ENCODE peak calls at places on chromosomes 13 and 19, in four cellular contexts. One of them, this sample, is unnamed.

GRCh38 chr13:43272866-43273265 is 249.5 kb downstream of the DNAJC15 start:
- DNase-seq in CD4-positive, alpha-beta T cell: no peak
- DNase-seq in Peyer's patch: no peak
- DNase-seq in fibroblast of lung: no peak
- DNase-seq in this sample: no peak

GRCh38 chr19:37519890-37520289 is 13.2 kb downstream of the ZNF793 start:
- DNase-seq in CD4-positive, alpha-beta T cell: no peak
- DNase-seq in Peyer's patch: no peak
- DNase-seq in fibroblast of lung: peak
- DNase-seq in this sample: no peak

GRCh38 chr19:1206733-1207301 is 1.2 kb downstream of the STK11 start:
- DNase-seq in CD4-positive, alpha-beta T cell: no peak
- DNase-seq in Peyer's patch: peak
- DNase-seq in fibroblast of lung: no peak
- DNase-seq in this sample: peak

GRCh38 chr19:4776436-4777205 is 14.9 kb upstream of the FEM1A start:
- DNase-seq in CD4-positive, alpha-beta T cell: no peak
- DNase-seq in Peyer's patch: no peak
- DNase-seq in fibroblast of lung: no peak
- DNase-seq in this sample: no peak

GRCh38 chr13:110713981-110714797 is 689 bp downstream of the ING1 start:
- DNase-seq in CD4-positive, alpha-beta T cell: peak
- DNase-seq in Peyer's patch: peak
- DNase-seq in fibroblast of lung: peak
- DNase-seq in this sample: peak

GRCh38 chr13:65914707-65915106 is 1315.4 kb downstream of the PCDH9 start:
- DNase-seq in CD4-positive, alpha-beta T cell: no peak
- DNase-seq in Peyer's patch: no peak
- DNase-seq in fibroblast of lung: peak
- DNase-seq in this sample: no peak

GRCh38 chr19:47765522-47766358 is 12.8 kb upstream of the SELENOW start:
- DNase-seq in CD4-positive, alpha-beta T cell: peak
- DNase-seq in Peyer's patch: no peak
- DNase-seq in fibroblast of lung: peak
- DNase-seq in this sample: peak

GRCh38 chr19:13281567-13282291 is 131.5 kb downstream of the IER2 start:
- DNase-seq in CD4-positive, alpha-beta T cell: no peak
- DNase-seq in Peyer's patch: no peak
- DNase-seq in fibroblast of lung: no peak
- DNase-seq in this sample: no peak

GRCh38 chr13:100648354-100648753 is 26.2 kb downstream of the TMTC4 start:
- DNase-seq in CD4-positive, alpha-beta T cell: no peak
- DNase-seq in Peyer's patch: no peak
- DNase-seq in fibroblast of lung: no peak
- DNase-seq in this sample: no peak

GRCh38 chr19:1171755-1172352 is 2.2 kb downstream of the SBNO2 start:
- DNase-seq in CD4-positive, alpha-beta T cell: no peak
- DNase-seq in Peyer's patch: no peak
- DNase-seq in fibroblast of lung: no peak
- DNase-seq in this sample: no peak

GRCh38 chr13:24271611-24272451 is 37.5 kb upstream of the C1QTNF9 start:
- DNase-seq in CD4-positive, alpha-beta T cell: peak
- DNase-seq in Peyer's patch: peak
- DNase-seq in fibroblast of lung: peak
- DNase-seq in this sample: peak

GRCh38 chr13:61756031-61756430 is 340.4 kb upstream of the PCDH20 start:
- DNase-seq in CD4-positive, alpha-beta T cell: no peak
- DNase-seq in Peyer's patch: no peak
- DNase-seq in fibroblast of lung: no peak
- DNase-seq in this sample: no peak

GRCh38 chr13:21237081-21237480 is 60.6 kb downstream of the MRPL57 start:
- DNase-seq in CD4-positive, alpha-beta T cell: no peak
- DNase-seq in Peyer's patch: no peak
- DNase-seq in fibroblast of lung: no peak
- DNase-seq in this sample: no peak

GRCh38 chr13:82636119-82636518 is 1246.2 kb downstream of the SLITRK1 start:
- DNase-seq in CD4-positive, alpha-beta T cell: no peak
- DNase-seq in Peyer's patch: no peak
- DNase-seq in fibroblast of lung: peak
- DNase-seq in this sample: no peak

GRCh38 chr19:1590641-1591397 is 1.8 kb downstream of the MBD3 start:
- DNase-seq in CD4-positive, alpha-beta T cell: no peak
- DNase-seq in Peyer's patch: no peak
- DNase-seq in fibroblast of lung: peak
- DNase-seq in this sample: no peak

GRCh38 chr19:49801966-49802661 is 11.0 kb downstream of the FUZ start:
- DNase-seq in CD4-positive, alpha-beta T cell: no peak
- DNase-seq in Peyer's patch: peak
- DNase-seq in fibroblast of lung: peak
- DNase-seq in this sample: peak

GRCh38 chr19:46748325-46749109 is 2.3 kb upstream of the STRN4 start:
- DNase-seq in CD4-positive, alpha-beta T cell: peak
- DNase-seq in Peyer's patch: peak
- DNase-seq in fibroblast of lung: peak
- DNase-seq in this sample: peak

GRCh38 chr13:26436914-26437313 is 120.6 kb upstream of the WASF3 start:
- DNase-seq in CD4-positive, alpha-beta T cell: no peak
- DNase-seq in Peyer's patch: no peak
- DNase-seq in fibroblast of lung: no peak
- DNase-seq in this sample: no peak

GRCh38 chr19:52991021-52991420 is 22.7 kb upstream of the ERVV-1 start:
- DNase-seq in CD4-positive, alpha-beta T cell: no peak
- DNase-seq in Peyer's patch: no peak
- DNase-seq in fibroblast of lung: no peak
- DNase-seq in this sample: no peak

GRCh38 chr19:52991484-52991883 is 22.2 kb upstream of the ERVV-1 start:
- DNase-seq in CD4-positive, alpha-beta T cell: no peak
- DNase-seq in Peyer's patch: no peak
- DNase-seq in fibroblast of lung: peak
- DNase-seq in this sample: no peak

GRCh38 chr19:52993342-52994178 is 20.2 kb upstream of the ERVV-1 start:
- DNase-seq in CD4-positive, alpha-beta T cell: peak
- DNase-seq in Peyer's patch: peak
- DNase-seq in fibroblast of lung: peak
- DNase-seq in this sample: peak

GRCh38 chr19:52995711-52996110 is 18.0 kb upstream of the ERVV-1 start:
- DNase-seq in CD4-positive, alpha-beta T cell: no peak
- DNase-seq in Peyer's patch: no peak
- DNase-seq in fibroblast of lung: no peak
- DNase-seq in this sample: no peak

DNA sequence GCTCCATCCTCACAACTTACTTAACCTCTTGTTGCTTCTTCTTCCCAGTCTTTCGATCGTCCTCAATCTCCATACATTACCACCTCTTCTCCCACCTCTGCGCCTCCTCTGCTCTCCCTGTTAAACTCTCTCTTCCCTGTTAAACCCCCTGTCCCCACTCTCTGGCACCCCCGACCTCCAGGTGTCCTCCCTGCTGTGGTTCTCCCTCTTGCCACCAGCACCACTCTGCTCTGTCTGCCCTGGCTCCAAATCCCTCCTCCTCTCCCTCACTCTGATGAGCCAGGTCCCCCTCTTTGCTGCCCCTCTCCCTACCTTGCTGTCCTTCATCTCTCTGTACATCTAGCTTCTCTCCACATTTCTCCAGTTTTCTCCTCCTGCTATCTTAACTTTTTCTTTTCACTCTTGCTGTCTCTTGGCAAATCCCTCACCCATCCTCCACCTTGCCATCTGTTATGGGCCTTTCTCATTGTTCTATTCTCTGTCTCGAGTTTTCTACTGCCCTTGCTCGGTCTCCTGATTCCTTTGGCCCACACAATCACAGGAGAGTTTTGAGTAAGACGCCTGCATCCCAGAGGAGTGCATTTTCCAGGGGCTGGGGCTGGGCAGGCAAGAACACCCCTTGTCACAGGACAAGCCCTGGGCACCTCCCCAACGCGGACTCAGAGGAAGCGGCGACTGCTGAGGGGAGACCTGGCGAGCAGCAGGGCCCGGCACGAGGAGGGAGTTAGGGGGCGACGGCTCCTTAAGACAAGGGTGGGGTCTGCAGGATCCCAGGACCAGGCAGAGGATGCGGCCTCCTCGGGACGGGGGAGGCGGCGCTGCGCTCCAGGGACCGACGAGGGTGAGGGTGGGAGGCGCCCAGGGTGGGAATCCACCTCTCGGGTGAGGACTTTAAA is 21.4 kb upstream of the ERVV-1 start:
- DNase-seq in CD4-positive, alpha-beta T cell: no peak
- DNase-seq in Peyer's patch: no peak
- DNase-seq in fibroblast of lung: no peak
- DNase-seq in this sample: peak
- H3K27ac ChIP-seq in CD4-positive, alpha-beta T cell: no peak
- H3K27ac ChIP-seq in Peyer's patch: peak
- H3K27ac ChIP-seq in fibroblast of lung: peak
- H3K27ac ChIP-seq in this sample: no peak

DNA sequence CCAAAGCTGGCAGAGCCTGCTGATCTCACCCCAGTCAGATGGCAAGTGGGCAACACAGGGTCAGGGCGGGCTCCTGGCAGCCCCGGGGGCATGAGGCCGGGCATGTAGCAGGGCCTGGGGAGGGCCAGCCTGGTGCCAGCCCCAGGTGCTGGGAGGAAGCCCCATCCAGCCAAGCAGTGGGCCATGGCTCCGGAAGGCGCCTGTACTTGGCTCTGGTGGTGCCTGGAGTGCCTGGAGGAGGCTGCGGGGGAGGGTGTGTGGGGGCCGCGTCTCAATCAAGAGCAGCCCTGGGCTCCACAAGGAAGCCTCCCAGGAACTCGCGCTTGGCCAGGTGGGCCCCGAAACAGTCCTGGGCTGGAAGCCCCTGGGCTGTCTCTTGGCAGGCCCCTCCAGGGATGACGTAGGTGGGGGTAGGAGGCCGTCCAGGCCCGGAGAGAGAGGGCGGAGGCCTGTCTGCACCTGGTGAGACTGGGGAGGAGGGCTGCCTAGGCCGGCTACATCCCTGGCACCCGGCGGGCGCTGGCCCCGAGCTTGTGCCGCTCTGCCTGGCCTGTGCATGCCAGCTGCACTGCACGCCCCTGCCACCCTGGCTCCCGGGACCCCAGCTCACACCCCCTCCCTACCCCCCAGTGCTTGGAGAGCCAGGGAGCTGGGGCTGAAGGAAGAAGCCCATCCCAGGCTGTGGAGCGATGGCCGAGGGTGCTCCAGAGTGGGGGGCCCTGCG is 45.9 kb downstream of the COMP start:
- DNase-seq in CD4-positive, alpha-beta T cell: no peak
- DNase-seq in Peyer's patch: no peak
- DNase-seq in fibroblast of lung: no peak
- DNase-seq in this sample: no peak
- H3K27ac ChIP-seq in CD4-positive, alpha-beta T cell: no peak
- H3K27ac ChIP-seq in Peyer's patch: no peak
- H3K27ac ChIP-seq in fibroblast of lung: no peak
- H3K27ac ChIP-seq in this sample: no peak

DNA sequence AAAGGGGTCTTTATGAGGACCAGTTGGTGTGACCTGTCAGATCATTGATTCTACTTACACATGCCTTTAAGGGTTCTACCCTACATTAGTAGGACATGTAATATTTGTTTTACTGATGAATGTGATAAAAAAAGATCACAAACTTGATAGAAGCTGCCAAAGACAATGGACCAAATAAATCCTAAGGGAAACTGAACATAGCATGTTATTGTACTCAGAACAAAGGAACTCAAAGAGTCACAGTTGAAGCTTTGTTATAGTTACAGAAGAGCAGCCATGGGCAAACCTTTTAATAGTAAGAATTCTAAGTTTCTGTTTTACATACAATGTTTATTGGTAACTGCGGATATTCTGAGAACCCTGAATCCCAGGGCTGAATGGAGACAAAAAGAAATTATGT is 780.1 kb downstream of the SLITRK6 start:
- DNase-seq in CD4-positive, alpha-beta T cell: no peak
- DNase-seq in Peyer's patch: no peak
- DNase-seq in fibroblast of lung: no peak
- DNase-seq in this sample: no peak
- H3K27ac ChIP-seq in CD4-positive, alpha-beta T cell: no peak
- H3K27ac ChIP-seq in Peyer's patch: no peak
- H3K27ac ChIP-seq in fibroblast of lung: no peak
- H3K27ac ChIP-seq in this sample: no peak

GRCh38 chr13:27791146-27791900 is 960 bp upstream of the GSX1 start:
- DNase-seq in CD4-positive, alpha-beta T cell: no peak
- DNase-seq in Peyer's patch: no peak
- DNase-seq in fibroblast of lung: no peak
- DNase-seq in this sample: no peak
- H3K27ac ChIP-seq in CD4-positive, alpha-beta T cell: no peak
- H3K27ac ChIP-seq in Peyer's patch: no peak
- H3K27ac ChIP-seq in fibroblast of lung: no peak
- H3K27ac ChIP-seq in this sample: no peak

GRCh38 chr13:50094615-50095293 is 79.5 kb downstream of the KCNRG start:
- DNase-seq in CD4-positive, alpha-beta T cell: no peak
- DNase-seq in Peyer's patch: no peak
- DNase-seq in fibroblast of lung: no peak
- DNase-seq in this sample: no peak

GRCh38 chr13:50085063-50085462 is 69.8 kb downstream of the KCNRG start:
- DNase-seq in CD4-positive, alpha-beta T cell: no peak
- DNase-seq in Peyer's patch: no peak
- DNase-seq in fibroblast of lung: peak
- DNase-seq in this sample: no peak

GRCh38 chr13:50090211-50090610 is 75.0 kb downstream of the KCNRG start:
- DNase-seq in CD4-positive, alpha-beta T cell: no peak
- DNase-seq in Peyer's patch: no peak
- DNase-seq in fibroblast of lung: no peak
- DNase-seq in this sample: no peak

DNA sequence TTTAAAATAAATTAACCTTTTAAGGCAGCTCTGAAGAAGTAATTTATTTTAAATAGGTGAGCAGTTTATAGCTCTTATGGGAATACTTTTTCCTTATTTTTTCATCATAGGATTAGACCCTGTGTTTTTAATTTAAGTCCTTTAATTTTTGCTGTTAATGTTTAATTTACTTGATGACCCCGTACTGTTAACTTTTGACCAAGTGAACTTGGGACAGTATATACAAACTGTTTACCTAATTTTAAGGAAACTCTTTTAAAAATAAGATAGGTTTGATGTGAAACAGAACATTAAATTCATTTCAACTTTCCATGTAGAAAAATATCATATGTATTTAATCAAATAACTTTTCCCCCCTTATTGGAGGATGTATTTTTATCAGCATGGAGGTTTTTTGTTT is 74.4 kb downstream of the KCNRG start:
- DNase-seq in CD4-positive, alpha-beta T cell: no peak
- DNase-seq in Peyer's patch: no peak
- DNase-seq in fibroblast of lung: no peak
- DNase-seq in this sample: no peak
- H3K27ac ChIP-seq in CD4-positive, alpha-beta T cell: no peak
- H3K27ac ChIP-seq in Peyer's patch: no peak
- H3K27ac ChIP-seq in fibroblast of lung: no peak
- H3K27ac ChIP-seq in this sample: no peak

GRCh38 chr13:46598140-46598819 is 45.3 kb downstream of the LRCH1 start:
- DNase-seq in CD4-positive, alpha-beta T cell: no peak
- DNase-seq in Peyer's patch: no peak
- DNase-seq in fibroblast of lung: no peak
- DNase-seq in this sample: no peak
- H3K27ac ChIP-seq in CD4-positive, alpha-beta T cell: no peak
- H3K27ac ChIP-seq in Peyer's patch: peak
- H3K27ac ChIP-seq in fibroblast of lung: no peak
- H3K27ac ChIP-seq in this sample: no peak

DNA sequence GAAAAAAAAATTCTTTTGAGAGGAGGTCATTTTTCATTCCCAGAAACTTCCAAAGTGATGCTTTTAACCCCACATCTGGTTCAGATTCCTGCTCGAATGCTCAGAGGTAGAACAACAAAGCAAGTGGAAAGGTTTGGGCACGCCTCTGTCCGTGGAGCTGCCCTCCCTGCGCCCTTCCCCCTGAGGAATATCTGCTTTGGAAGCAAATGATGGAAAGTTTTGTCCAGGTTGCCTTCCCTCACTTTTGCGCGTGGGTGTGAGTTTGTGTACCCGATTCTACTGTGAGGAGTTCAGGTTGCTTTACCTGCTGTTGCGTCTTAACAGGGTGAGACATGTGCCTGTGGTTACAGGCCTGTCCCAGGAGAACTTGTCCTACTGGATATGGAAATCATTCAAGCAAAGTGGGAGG is 110.2 kb downstream of the KLF5 start:
- DNase-seq in CD4-positive, alpha-beta T cell: no peak
- DNase-seq in Peyer's patch: no peak
- DNase-seq in fibroblast of lung: no peak
- DNase-seq in this sample: no peak
- H3K27ac ChIP-seq in CD4-positive, alpha-beta T cell: no peak
- H3K27ac ChIP-seq in Peyer's patch: peak
- H3K27ac ChIP-seq in fibroblast of lung: no peak
- H3K27ac ChIP-seq in this sample: no peak

This sample was measured in right cardiac atrium.